ENCODE peak calls at places on chromosomes 16 and 17, in six cellular contexts. One of them, this sample, is unnamed.

GRCh38 chr17:1860978-1861377 is 31.2 kb downstream of the RPA1 start:
- DNase-seq in breast epithelium: no peak
- DNase-seq in mucosa of descending colon: no peak
- DNase-seq in heart right ventricle: no peak
- DNase-seq in PC-3: no peak
- DNase-seq in CD8-positive, alpha-beta T cell: no peak
- DNase-seq in this sample: no peak

GRCh38 chr17:6328279-6328678 is 106.6 kb downstream of the AIPL1 start:
- DNase-seq in heart right ventricle: no peak
- DNase-seq in breast epithelium: no peak
- DNase-seq in CD8-positive, alpha-beta T cell: no peak
- DNase-seq in mucosa of descending colon: no peak
- DNase-seq in PC-3: no peak
- DNase-seq in this sample: no peak

GRCh38 chr16:3095869-3096268 is 3.2 kb downstream of the ZSCAN10 start:
- DNase-seq in mucosa of descending colon: peak; percentile 63
- DNase-seq in heart right ventricle: peak; percentile 34
- DNase-seq in CD8-positive, alpha-beta T cell: peak; percentile 18
- DNase-seq in PC-3: peak; percentile 18
- DNase-seq in breast epithelium: no peak
- DNase-seq in this sample: no peak

GRCh38 chr17:16250635-16251034 is 33.6 kb downstream of the PIGL start:
- DNase-seq in mucosa of descending colon: no peak
- DNase-seq in heart right ventricle: no peak
- DNase-seq in CD8-positive, alpha-beta T cell: no peak
- DNase-seq in PC-3: no peak
- DNase-seq in breast epithelium: no peak
- DNase-seq in this sample: no peak

GRCh38 chr17:60305141-60305540 is 86.8 kb downstream of the USP32 start:
- DNase-seq in mucosa of descending colon: no peak
- DNase-seq in heart right ventricle: no peak
- DNase-seq in breast epithelium: no peak
- DNase-seq in PC-3: no peak
- DNase-seq in CD8-positive, alpha-beta T cell: no peak
- DNase-seq in this sample: no peak

GRCh38 chr17:67639555-67639954 is 78.2 kb upstream of the NOL11 start:
- DNase-seq in heart right ventricle: no peak
- DNase-seq in CD8-positive, alpha-beta T cell: no peak
- DNase-seq in breast epithelium: no peak
- DNase-seq in mucosa of descending colon: no peak
- DNase-seq in PC-3: no peak
- DNase-seq in this sample: no peak

GRCh38 chr16:2762711-2763110 is 10.3 kb downstream of the SRRM2 start:
- DNase-seq in PC-3: no peak
- DNase-seq in breast epithelium: no peak
- DNase-seq in heart right ventricle: no peak
- DNase-seq in CD8-positive, alpha-beta T cell: no peak
- DNase-seq in mucosa of descending colon: no peak
- DNase-seq in this sample: no peak

GRCh38 chr17:75498726-75499213 is 16.6 kb downstream of the CASKIN2 start:
- DNase-seq in PC-3: peak; percentile 19
- DNase-seq in breast epithelium: no peak
- DNase-seq in heart right ventricle: no peak
- DNase-seq in CD8-positive, alpha-beta T cell: no peak
- DNase-seq in mucosa of descending colon: no peak
- DNase-seq in this sample: no peak

GRCh38 chr16:66342294-66342900 is 24.1 kb upstream of the CDH5 start:
- DNase-seq in PC-3: peak; percentile 30
- DNase-seq in CD8-positive, alpha-beta T cell: no peak
- DNase-seq in heart right ventricle: no peak
- DNase-seq in breast epithelium: no peak
- DNase-seq in mucosa of descending colon: no peak
- DNase-seq in this sample: peak; percentile 83

GRCh38 chr17:47937915-47938314 is 3.5 kb upstream of the PNPO start:
- DNase-seq in PC-3: no peak
- DNase-seq in CD8-positive, alpha-beta T cell: no peak
- DNase-seq in heart right ventricle: no peak
- DNase-seq in mucosa of descending colon: no peak
- DNase-seq in breast epithelium: no peak
- DNase-seq in this sample: no peak

GRCh38 chr17:47941998-47942490 is 673 bp downstream of the PNPO start:
- DNase-seq in heart right ventricle: no peak
- DNase-seq in CD8-positive, alpha-beta T cell: no peak
- DNase-seq in breast epithelium: no peak
- DNase-seq in mucosa of descending colon: no peak
- DNase-seq in PC-3: no peak
- DNase-seq in this sample: no peak

GRCh38 chr17:47945080-47945479 is 3.7 kb downstream of the PNPO start:
- DNase-seq in breast epithelium: no peak
- DNase-seq in heart right ventricle: no peak
- DNase-seq in mucosa of descending colon: no peak
- DNase-seq in CD8-positive, alpha-beta T cell: no peak
- DNase-seq in PC-3: no peak
- DNase-seq in this sample: no peak

GRCh38 chr17:47942568-47942967 is 1.2 kb downstream of the PNPO start:
- DNase-seq in heart right ventricle: no peak
- DNase-seq in mucosa of descending colon: no peak
- DNase-seq in CD8-positive, alpha-beta T cell: no peak
- DNase-seq in breast epithelium: no peak
- DNase-seq in PC-3: no peak
- DNase-seq in this sample: no peak

DNA sequence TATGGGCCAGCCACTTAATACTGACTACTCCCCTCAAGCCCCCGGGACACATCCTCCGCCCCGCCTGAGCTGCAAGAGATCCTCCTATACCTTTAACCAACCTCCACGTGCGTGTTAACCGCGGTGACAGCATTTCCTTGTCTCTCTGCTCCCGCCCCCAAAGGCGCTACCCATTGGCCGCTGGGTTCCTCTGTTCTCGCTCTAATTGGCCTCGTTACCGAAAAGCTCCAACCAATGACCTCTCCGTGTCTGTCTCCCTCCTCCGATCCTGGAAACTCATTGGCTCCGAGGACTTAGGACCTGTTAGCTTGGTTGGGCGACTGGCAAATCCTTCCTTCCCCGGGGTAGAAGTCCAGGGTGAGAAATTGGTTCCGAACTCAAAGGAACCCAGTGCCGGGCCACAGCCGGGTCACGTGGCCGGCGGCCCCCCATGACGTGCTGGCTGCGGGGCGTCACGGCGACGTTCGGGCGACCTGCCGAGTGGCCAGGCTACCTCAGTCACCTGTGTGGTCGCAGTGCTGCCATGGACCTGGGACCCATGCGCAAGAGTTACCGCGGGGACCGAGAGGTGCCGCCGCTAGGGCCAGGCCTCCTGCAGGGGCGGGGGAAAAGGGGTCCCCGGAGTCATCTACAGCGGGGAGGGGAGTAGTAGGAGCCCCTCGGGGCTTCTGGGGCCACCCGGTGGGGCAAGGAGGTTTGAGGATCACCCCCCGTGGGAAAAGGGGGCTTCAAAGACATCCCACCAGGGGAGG is at the start of gene PNPO:
- DNase-seq in CD8-positive, alpha-beta T cell: peak; percentile 82
- DNase-seq in breast epithelium: peak; percentile 93
- DNase-seq in heart right ventricle: peak; percentile 96
- DNase-seq in mucosa of descending colon: peak; percentile 97
- DNase-seq in PC-3: peak; percentile 100
- DNase-seq in this sample: peak; percentile 80
- TF ChIP-seq CTCF in CD8-positive, alpha-beta T cell: no peak
- TF ChIP-seq CTCF in breast epithelium: peak; percentile 27
- TF ChIP-seq CTCF in heart right ventricle: no peak
- TF ChIP-seq CTCF in mucosa of descending colon: no peak
- TF ChIP-seq CTCF in PC-3: no peak
- TF ChIP-seq CTCF in this sample: no peak

DNA sequence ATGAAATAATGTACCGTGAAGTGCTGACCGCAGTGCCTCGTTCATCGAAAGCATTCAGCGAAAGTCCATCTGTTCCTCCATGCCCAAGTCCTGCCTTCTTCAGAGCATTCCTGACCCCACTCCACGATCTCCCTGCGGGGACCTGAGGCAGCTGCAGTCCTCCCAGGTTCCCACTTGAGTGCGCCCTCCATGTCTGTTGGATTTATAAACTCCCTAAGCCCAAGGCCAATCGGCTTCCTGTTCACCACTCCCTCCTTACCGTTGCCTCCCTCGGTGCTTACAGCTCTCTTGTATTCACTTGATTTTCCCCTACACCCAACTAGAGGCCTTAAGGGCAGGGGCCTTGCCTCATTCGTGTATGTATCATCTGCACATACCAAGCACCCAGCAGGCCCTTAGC is 2.8 kb downstream of the RAD51D start:
- DNase-seq in PC-3: no peak
- DNase-seq in mucosa of descending colon: no peak
- DNase-seq in breast epithelium: no peak
- DNase-seq in heart right ventricle: no peak
- DNase-seq in CD8-positive, alpha-beta T cell: no peak
- DNase-seq in this sample: no peak
- TF ChIP-seq CTCF in PC-3: no peak
- TF ChIP-seq CTCF in mucosa of descending colon: no peak
- TF ChIP-seq CTCF in breast epithelium: no peak
- TF ChIP-seq CTCF in heart right ventricle: no peak
- TF ChIP-seq CTCF in CD8-positive, alpha-beta T cell: no peak
- TF ChIP-seq CTCF in this sample: no peak

GRCh38 chr17:9571201-9571600 is 4.4 kb downstream of the STX8 start:
- DNase-seq in breast epithelium: no peak
- DNase-seq in heart right ventricle: no peak
- DNase-seq in CD8-positive, alpha-beta T cell: no peak
- DNase-seq in mucosa of descending colon: no peak
- DNase-seq in PC-3: no peak
- DNase-seq in this sample: no peak

GRCh38 chr17:9575381-9576072 is at the start of gene STX8:
- DNase-seq in PC-3: peak; percentile 74
- DNase-seq in heart right ventricle: peak; percentile 93
- DNase-seq in breast epithelium: peak; percentile 85
- DNase-seq in CD8-positive, alpha-beta T cell: peak; percentile 41
- DNase-seq in mucosa of descending colon: peak; percentile 94
- DNase-seq in this sample: peak; percentile 91

GRCh38 chr17:9577402-9577709 is 914 bp downstream of the CFAP52 start:
- DNase-seq in PC-3: no peak
- DNase-seq in mucosa of descending colon: no peak
- DNase-seq in CD8-positive, alpha-beta T cell: no peak
- DNase-seq in heart right ventricle: no peak
- DNase-seq in breast epithelium: no peak
- DNase-seq in this sample: no peak

GRCh38 chr17:9576521-9577401 is at the start of gene CFAP52:
- DNase-seq in breast epithelium: peak; percentile 56
- DNase-seq in heart right ventricle: peak; percentile 69
- DNase-seq in mucosa of descending colon: peak; percentile 79
- DNase-seq in CD8-positive, alpha-beta T cell: peak; percentile 40
- DNase-seq in PC-3: peak; percentile 64
- DNase-seq in this sample: peak; percentile 79
- TF ChIP-seq CTCF in breast epithelium: peak; percentile 60
- TF ChIP-seq CTCF in heart right ventricle: peak; percentile 39
- TF ChIP-seq CTCF in mucosa of descending colon: peak; percentile 18
- TF ChIP-seq CTCF in CD8-positive, alpha-beta T cell: peak; percentile 60
- TF ChIP-seq CTCF in PC-3: peak; percentile 74
- TF ChIP-seq CTCF in this sample: peak; percentile 61

DNA sequence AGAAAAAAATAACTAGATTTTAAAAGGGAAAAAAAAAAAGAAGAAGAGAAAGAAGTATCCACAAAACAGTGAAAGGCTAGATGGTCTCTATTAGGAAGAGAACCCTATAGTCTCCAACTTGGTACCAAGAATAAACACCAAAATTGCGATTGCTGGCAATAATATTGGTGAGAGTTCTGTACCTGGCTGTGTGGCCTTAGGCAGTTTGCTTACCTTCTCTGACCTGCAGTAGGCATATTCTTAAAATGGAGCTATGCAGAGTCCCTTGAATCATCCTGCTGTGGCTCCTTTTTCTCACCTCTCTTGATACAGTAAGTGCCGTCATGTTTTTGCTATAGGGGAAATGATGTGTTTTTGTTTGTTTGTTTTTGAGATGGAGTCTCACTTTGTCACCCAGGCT is 35.1 kb downstream of the BRCA1 start:
- DNase-seq in mucosa of descending colon: no peak
- DNase-seq in heart right ventricle: no peak
- DNase-seq in PC-3: no peak
- DNase-seq in breast epithelium: no peak
- DNase-seq in CD8-positive, alpha-beta T cell: no peak
- DNase-seq in this sample: no peak
- TF ChIP-seq CTCF in mucosa of descending colon: no peak
- TF ChIP-seq CTCF in heart right ventricle: no peak
- TF ChIP-seq CTCF in PC-3: no peak
- TF ChIP-seq CTCF in breast epithelium: no peak
- TF ChIP-seq CTCF in CD8-positive, alpha-beta T cell: no peak
- TF ChIP-seq CTCF in this sample: no peak

DNA sequence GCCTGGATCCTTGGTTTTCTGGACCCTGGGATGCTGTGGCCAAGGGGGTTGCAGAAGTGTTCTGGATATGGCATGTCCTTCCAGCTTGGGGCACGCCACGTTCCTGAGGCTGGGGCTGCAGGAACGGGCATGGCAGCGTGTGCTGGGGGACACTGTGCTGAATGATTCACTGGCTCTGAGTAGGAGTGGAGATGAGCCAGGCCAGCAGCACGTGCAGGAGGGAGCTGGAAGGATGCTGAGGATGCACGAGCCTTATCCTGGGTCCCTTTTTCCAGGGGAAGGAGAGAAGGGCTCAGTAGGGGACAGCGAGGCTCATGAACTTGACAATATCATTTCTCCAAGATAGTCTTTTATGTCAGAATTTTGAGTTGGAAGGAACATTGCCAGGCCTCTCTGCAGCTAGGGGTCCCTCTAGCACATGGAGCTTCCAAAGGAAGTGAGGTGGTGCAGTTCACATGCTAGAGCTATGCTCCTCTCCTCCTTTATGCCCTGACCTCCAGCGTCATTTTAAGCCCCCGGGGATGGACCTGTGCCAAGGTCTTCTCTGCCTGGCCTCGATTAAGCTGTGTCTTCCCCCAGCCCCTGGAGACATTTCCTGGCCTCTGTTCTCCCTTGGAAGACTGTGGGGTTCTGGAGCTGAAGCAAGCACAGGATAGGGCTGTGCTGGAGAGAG is 125.9 kb downstream of the OR1D5 start:
- DNase-seq in PC-3: no peak
- DNase-seq in breast epithelium: no peak
- DNase-seq in heart right ventricle: no peak
- DNase-seq in CD8-positive, alpha-beta T cell: no peak
- DNase-seq in mucosa of descending colon: no peak
- DNase-seq in this sample: no peak
- TF ChIP-seq CTCF in PC-3: peak; percentile 32
- TF ChIP-seq CTCF in breast epithelium: no peak
- TF ChIP-seq CTCF in heart right ventricle: no peak
- TF ChIP-seq CTCF in CD8-positive, alpha-beta T cell: no peak
- TF ChIP-seq CTCF in mucosa of descending colon: no peak
- TF ChIP-seq CTCF in this sample: no peak

GRCh38 chr17:79090503-79091372 is 16.1 kb downstream of the ENGASE start:
- DNase-seq in mucosa of descending colon: no peak
- DNase-seq in CD8-positive, alpha-beta T cell: no peak
- DNase-seq in breast epithelium: no peak
- DNase-seq in heart right ventricle: no peak
- DNase-seq in PC-3: no peak
- DNase-seq in this sample: peak; percentile 34
- TF ChIP-seq CTCF in mucosa of descending colon: no peak
- TF ChIP-seq CTCF in CD8-positive, alpha-beta T cell: no peak
- TF ChIP-seq CTCF in breast epithelium: peak; percentile 25
- TF ChIP-seq CTCF in heart right ventricle: no peak
- TF ChIP-seq CTCF in PC-3: peak; percentile 30
- TF ChIP-seq CTCF in this sample: no peak

GRCh38 chr16:22195695-22196558 is 10.2 kb upstream of the EEF2K start:
- DNase-seq in heart right ventricle: peak; percentile 93
- DNase-seq in CD8-positive, alpha-beta T cell: peak; percentile 87
- DNase-seq in mucosa of descending colon: peak; percentile 90
- DNase-seq in PC-3: peak; percentile 89
- DNase-seq in breast epithelium: peak; percentile 96
- DNase-seq in this sample: peak; percentile 88
- TF ChIP-seq CTCF in heart right ventricle: peak; percentile 84
- TF ChIP-seq CTCF in CD8-positive, alpha-beta T cell: peak; percentile 93
- TF ChIP-seq CTCF in mucosa of descending colon: peak; percentile 76
- TF ChIP-seq CTCF in PC-3: peak; percentile 84
- TF ChIP-seq CTCF in breast epithelium: peak; percentile 94
- TF ChIP-seq CTCF in this sample: peak; percentile 80

This sample was measured in endothelial cell.